ENCODE peak calls at places on chromosome 14, in four cellular contexts. P is K562, C is SK-N-SH, V is GM12878. Q is an unnamed sample.
A peak's percentile ranks its signal among the peaks of the same experiment; 100 is the strongest.

GRCh38 chr14:101499513-101499912 is 61.8 kb upstream of the DIO3 start:
- DNase-seq in V (no peak), P (no peak), C (no peak), Q (no peak)

GRCh38 chr14:81366259-81366658 is 33.9 kb downstream of the STON2 start:
- DNase-seq in C (no peak), P (no peak), V (no peak), Q (no peak)

GRCh38 chr14:78697341-78697740 is 527.2 kb downstream of the NRXN3 start:
- DNase-seq in C (peak; percentile 17), V (no peak), P (no peak), Q (no peak)

GRCh38 chr14:24986206-24986893 is 63.6 kb downstream of the STXBP6 start:
- DNase-seq in V (no peak), P (no peak), C (no peak), Q (no peak)

GRCh38 chr14:39229222-39229543 is 4.5 kb upstream of the MIA2 start:
- DNase-seq in C (no peak), P (no peak), V (no peak), Q (no peak)

GRCh38 chr14:91409991-91410401 is 7.6 kb downstream of the CCDC88C start:
- DNase-seq in V (no peak), P (no peak), C (no peak), Q (no peak)

GRCh38 chr14:77040995-77041744 is 12.7 kb upstream of the IRF2BPL start:
- DNase-seq in C (no peak), V (no peak), P (no peak), Q (no peak)

GRCh38 chr14:76997257-76997970 is 31.1 kb downstream of the IRF2BPL start:
- DNase-seq in C (no peak), V (no peak), P (no peak), Q (no peak)

GRCh38 chr14:30238936-30239335 is 311.3 kb upstream of the PRKD1 start:
- DNase-seq in V (no peak), P (no peak), C (no peak), Q (no peak)

GRCh38 chr14:95495538-95496025 is 20.9 kb downstream of the SYNE3 start:
- DNase-seq in V (peak; percentile 94), P (no peak), C (no peak), Q (no peak)

GRCh38 chr14:40309124-40309523 is 876.9 kb upstream of the FBXO33 start:
- DNase-seq in P (no peak), V (no peak), C (no peak), Q (no peak)

GRCh38 chr14:77024171-77024627 is 4.3 kb downstream of the IRF2BPL start:
- DNase-seq in C (no peak), P (peak; percentile 36), V (no peak), Q (peak; percentile 89)

GRCh38 chr14:93234798-93235197 is 27.7 kb downstream of the UBR7 start:
- DNase-seq in C (no peak), P (no peak), V (no peak), Q (no peak)

GRCh38 chr14:95156765-95157194 is 549 bp downstream of the DICER1 start:
- DNase-seq in V (no peak), C (no peak), P (no peak), Q (peak; percentile 19)

GRCh38 chr14:103422981-103423600 is 37.9 kb downstream of the MARK3 start:
- DNase-seq in V (no peak), P (no peak), C (no peak), Q (no peak)

GRCh38 chr14:52069617-52070431 is 965 bp upstream of the NID2 start:
- DNase-seq in C (no peak), P (no peak), V (no peak), Q (peak; percentile 59)

GRCh38 chr14:89849931-89850330 is 104.6 kb downstream of the EFCAB11 start:
- DNase-seq in V (no peak), P (no peak), C (no peak), Q (no peak)

GRCh38 chr14:44010595-44010994 is 496.5 kb downstream of the FSCB start:
- DNase-seq in C (no peak), V (no peak), P (no peak), Q (no peak)

GRCh38 chr14:80787876-80788275 is 153.7 kb downstream of the CEP128 start:
- DNase-seq in V (no peak), C (no peak), P (no peak), Q (no peak)

GRCh38 chr14:100532916-100533630 is 54.1 kb downstream of the BEGAIN start:
- DNase-seq in P (no peak), V (no peak), C (peak; percentile 46), Q (no peak)

GRCh38 chr14:93859957-93860356 is 67.2 kb upstream of the FAM181A start:
- DNase-seq in P (no peak), V (no peak), C (peak; percentile 48), Q (no peak)

GRCh38 chr14:77124345-77125274 is 17.0 kb downstream of the ZDHHC22 start:
- DNase-seq in P (peak; percentile 71), C (peak; percentile 92), V (no peak), Q (peak; percentile 54)

GRCh38 chr14:104891664-104892500 is 26.8 kb downstream of the CEP170B start:
- DNase-seq in P (no peak), V (no peak), C (peak; percentile 20), Q (no peak)

GRCh38 chr14:96098309-96098998 is 59.3 kb downstream of the C14orf132 start:
- DNase-seq in P (peak; percentile 20), V (peak; percentile 7), C (peak; percentile 70), Q (peak; percentile 79)

GRCh38 chr14:31243860-31244259 is 36.3 kb upstream of the HECTD1 start:
- DNase-seq in V (no peak), P (no peak), C (no peak), Q (no peak)

GRCh38 chr14:92254786-92255185 is 68.2 kb upstream of the SLC24A4 start:
- DNase-seq in P (no peak), V (no peak), C (no peak), Q (peak; percentile 54)

GRCh38 chr14:103108749-103109207 is 14.3 kb downstream of the EXOC3L4 start:
- DNase-seq in V (no peak), P (peak; percentile 38), C (no peak), Q (no peak)

GRCh38 chr14:93245764-93246420 is 38.8 kb downstream of the UBR7 start:
- DNase-seq in V (no peak), C (no peak), P (no peak), Q (no peak)

GRCh38 chr14:89775161-89775560 is 179.4 kb downstream of the EFCAB11 start:
- DNase-seq in V (no peak), C (peak; percentile 49), P (no peak), Q (no peak)

GRCh38 chr14:44898547-44898946 is 63.2 kb downstream of the KLHL28 start:
- DNase-seq in V (no peak), P (no peak), C (no peak), Q (no peak)

GRCh38 chr14:32073537-32074189 is 3.4 kb upstream of the ARHGAP5 start:
- DNase-seq in V (peak; percentile 36), P (peak; percentile 25), C (peak; percentile 61), Q (peak; percentile 20)

GRCh38 chr14:31941487-31941886 is 135.6 kb upstream of the ARHGAP5 start:
- DNase-seq in C (no peak), V (no peak), P (no peak), Q (no peak)

GRCh38 chr14:51716610-51717009 is 64.9 kb downstream of the FRMD6 start:
- DNase-seq in C (no peak), V (no peak), P (no peak), Q (no peak)

GRCh38 chr14:91980157-91980556 is 32.7 kb upstream of the FBLN5 start:
- DNase-seq in V (peak; percentile 16), P (peak; percentile 10), C (no peak), Q (no peak)

GRCh38 chr14:101103321-101103901 is 199.9 kb upstream of the RTL1 start:
- DNase-seq in C (peak; percentile 30), P (no peak), V (no peak), Q (no peak)

GRCh38 chr14:55122441-55122986 is 6.5 kb upstream of the LGALS3 start:
- DNase-seq in V (no peak), P (peak; percentile 64), C (peak; percentile 77), Q (no peak)
- TF ChIP-seq USF1 in V (no peak), P (no peak), C (no peak), Q (no peak)

GRCh38 chr14:75435473-75435872 is 7.7 kb downstream of the JDP2 start:
- DNase-seq in C (no peak), V (no peak), P (no peak), Q (no peak)
- TF ChIP-seq USF1 in C (no peak), V (no peak), P (no peak), Q (no peak)

GRCh38 chr14:88729159-88729558 is 63.6 kb downstream of the EML5 start:
- DNase-seq in C (peak; percentile 26), V (no peak), P (peak; percentile 3), Q (no peak)
- TF ChIP-seq USF1 in C (no peak), V (no peak), P (no peak), Q (no peak)

GRCh38 chr14:50344116-50344775 is 32.1 kb downstream of the DMAC2L start:
- DNase-seq in C (no peak), V (peak; percentile 74), P (no peak), Q (no peak)
- TF ChIP-seq USF1 in C (no peak), V (no peak), P (no peak), Q (no peak)

DNA sequence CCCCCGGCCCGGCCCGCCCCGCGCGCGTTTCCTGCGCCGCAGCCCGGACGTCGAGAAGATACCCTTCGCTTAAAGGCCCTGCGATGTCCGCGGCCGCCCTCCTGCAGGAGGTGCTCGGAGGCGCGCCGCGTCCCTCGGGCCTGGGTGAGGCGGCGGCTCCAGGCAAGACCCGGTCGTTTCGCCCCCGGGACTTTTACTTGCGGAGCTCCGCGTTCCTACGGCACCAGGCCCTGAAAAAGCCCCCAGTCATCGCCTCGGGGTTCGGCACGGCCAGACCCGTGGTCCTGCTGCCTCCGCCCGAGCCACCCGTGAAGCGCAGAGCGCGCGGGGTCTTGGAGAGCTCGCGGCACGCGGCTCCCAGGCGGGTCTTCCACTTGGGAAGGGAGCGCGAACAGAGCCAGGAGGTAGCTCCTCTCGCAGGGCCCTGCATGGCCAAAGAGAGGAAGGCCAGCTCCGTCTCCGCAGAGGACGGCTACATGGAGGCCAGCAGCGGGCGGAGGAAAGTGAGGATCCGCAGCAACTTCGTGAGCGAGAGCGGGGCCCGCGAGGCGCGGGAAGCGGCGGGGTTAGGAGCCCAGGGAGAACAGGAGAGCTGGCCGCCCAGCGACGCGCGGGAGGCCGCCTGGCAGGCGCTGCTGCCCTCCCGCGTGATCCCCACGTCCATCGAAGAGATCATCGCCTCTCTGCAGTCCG is 26.9 kb downstream of the TTC6 start:
- DNase-seq in P (no peak), V (no peak), C (no peak), Q (peak; percentile 65)
- TF ChIP-seq USF1 in P (no peak), V (no peak), C (no peak), Q (peak; percentile 38)

DNA sequence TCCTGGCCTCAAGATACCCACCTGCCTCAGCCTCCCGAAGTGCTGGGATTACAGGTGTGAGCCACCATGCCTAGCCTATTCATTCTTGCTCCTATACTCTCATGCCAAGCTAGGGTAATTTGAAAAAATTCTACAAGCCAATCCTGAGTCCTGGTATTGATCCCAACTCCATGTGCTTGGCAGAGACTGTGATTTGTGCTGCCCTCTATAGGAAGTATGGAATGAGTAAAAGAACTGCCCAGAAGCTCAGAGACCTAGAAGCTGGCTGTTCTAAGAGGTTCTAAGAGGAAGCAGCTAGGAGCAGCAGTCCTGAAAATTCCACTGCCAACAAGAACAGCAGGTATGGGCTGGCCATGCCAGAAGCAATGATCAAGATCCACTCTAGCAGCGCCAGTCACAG is 402.5 kb downstream of the PCNX1 start:
- DNase-seq in V (no peak), P (no peak), C (no peak), Q (no peak)
- TF ChIP-seq USF1 in V (no peak), P (no peak), C (no peak), Q (no peak)

GRCh38 chr14:68749487-68750475 is 43.1 kb downstream of the ZFP36L1 start:
- DNase-seq in P (no peak), C (no peak), V (no peak), Q (no peak)
- TF ChIP-seq USF1 in P (no peak), C (no peak), V (no peak), Q (no peak)

GRCh38 chr14:53365516-53366130 is 212.5 kb upstream of the DDHD1 start:
- DNase-seq in P (no peak), V (no peak), C (no peak), Q (no peak)
- TF ChIP-seq USF1 in P (no peak), V (no peak), C (no peak), Q (no peak)